ENCODE peak calls at places on chromosome 4, in four cellular contexts. One of them, this sample, is unnamed.

GRCh38 chr4:106816501-106816900 is 219.6 kb downstream of the DKK2 start:
- DNase-seq in breast epithelium: no peak
- DNase-seq in A549: no peak
- DNase-seq in IMR-90: peak; percentile 17
- DNase-seq in this sample: no peak

GRCh38 chr4:122739174-122739573 is 6.7 kb downstream of the BBS12 start:
- DNase-seq in breast epithelium: no peak
- DNase-seq in A549: no peak
- DNase-seq in IMR-90: peak; percentile 88
- DNase-seq in this sample: no peak

GRCh38 chr4:175377203-175377602 is 434.9 kb downstream of the GPM6A start:
- DNase-seq in breast epithelium: no peak
- DNase-seq in A549: no peak
- DNase-seq in IMR-90: no peak
- DNase-seq in this sample: no peak

GRCh38 chr4:52659722-52660261 is 691 bp upstream of the USP46 start:
- DNase-seq in breast epithelium: peak; percentile 26
- DNase-seq in A549: peak; percentile 8
- DNase-seq in IMR-90: no peak
- DNase-seq in this sample: no peak

GRCh38 chr4:151325320-151326246 is at the start of gene SH3D19:
- DNase-seq in breast epithelium: peak; percentile 69
- DNase-seq in A549: peak; percentile 61
- DNase-seq in IMR-90: peak; percentile 19
- DNase-seq in this sample: no peak

GRCh38 chr4:151324449-151325319 is 721 bp downstream of the SH3D19 start:
- DNase-seq in breast epithelium: peak; percentile 42
- DNase-seq in A549: peak; percentile 52
- DNase-seq in IMR-90: peak; percentile 47
- DNase-seq in this sample: no peak

GRCh38 chr4:73599182-73599581 is 21.1 kb downstream of the RASSF6 start:
- DNase-seq in breast epithelium: peak; percentile 42
- DNase-seq in A549: peak; percentile 51
- DNase-seq in IMR-90: peak; percentile 73
- DNase-seq in this sample: no peak

GRCh38 chr4:52837716-52838558 is 24.2 kb upstream of the RASL11B start:
- DNase-seq in breast epithelium: peak; percentile 76
- DNase-seq in A549: no peak
- DNase-seq in IMR-90: peak; percentile 66
- DNase-seq in this sample: no peak

GRCh38 chr4:185810746-185811508 is 1.1 kb downstream of the SORBS2 start:
- DNase-seq in breast epithelium: no peak
- DNase-seq in A549: no peak
- DNase-seq in IMR-90: no peak
- DNase-seq in this sample: no peak

GRCh38 chr4:123352240-123352945 is 44.2 kb upstream of the SPRY1 start:
- DNase-seq in breast epithelium: peak; percentile 41
- DNase-seq in A549: no peak
- DNase-seq in IMR-90: peak; percentile 56
- DNase-seq in this sample: no peak

GRCh38 chr4:108529984-108530901 is 90.1 kb upstream of the RPL34 start:
- DNase-seq in breast epithelium: no peak
- DNase-seq in A549: no peak
- DNase-seq in IMR-90: no peak
- DNase-seq in this sample: no peak

GRCh38 chr4:98150092-98150761 is 7.0 kb upstream of the STPG2 start:
- DNase-seq in breast epithelium: no peak
- DNase-seq in A549: no peak
- DNase-seq in IMR-90: peak; percentile 16
- DNase-seq in this sample: no peak

GRCh38 chr4:53019485-53020382 is 157.6 kb downstream of the RASL11B start:
- DNase-seq in breast epithelium: no peak
- DNase-seq in A549: peak; percentile 18
- DNase-seq in IMR-90: peak; percentile 71
- DNase-seq in this sample: no peak

GRCh38 chr4:147378780-147379179 is 102.1 kb upstream of the EDNRA start:
- DNase-seq in breast epithelium: no peak
- DNase-seq in A549: no peak
- DNase-seq in IMR-90: no peak
- DNase-seq in this sample: no peak

GRCh38 chr4:37648084-37648817 is 37.9 kb downstream of the RELL1 start:
- DNase-seq in breast epithelium: peak; percentile 66
- DNase-seq in A549: peak; percentile 58
- DNase-seq in IMR-90: peak; percentile 96
- DNase-seq in this sample: no peak

GRCh38 chr4:67480810-67481209 is 64.5 kb downstream of the CENPC start:
- DNase-seq in breast epithelium: no peak
- DNase-seq in A549: no peak
- DNase-seq in IMR-90: no peak
- DNase-seq in this sample: no peak

GRCh38 chr4:87716350-87717041 is 66.4 kb downstream of the DMP1 start:
- DNase-seq in breast epithelium: peak; percentile 17
- DNase-seq in A549: no peak
- DNase-seq in IMR-90: no peak
- DNase-seq in this sample: no peak

GRCh38 chr4:158259955-158260575 is 49.8 kb downstream of the TMEM144 start:
- DNase-seq in breast epithelium: no peak
- DNase-seq in A549: no peak
- DNase-seq in IMR-90: peak; percentile 42
- DNase-seq in this sample: no peak

GRCh38 chr4:54677416-54677815 is 19.7 kb downstream of the KIT start:
- DNase-seq in breast epithelium: no peak
- DNase-seq in A549: no peak
- DNase-seq in IMR-90: no peak
- DNase-seq in this sample: no peak

GRCh38 chr4:175290401-175290800 is 372.2 kb downstream of the ADAM29 start:
- DNase-seq in breast epithelium: no peak
- DNase-seq in A549: no peak
- DNase-seq in IMR-90: peak; percentile 64
- DNase-seq in this sample: no peak

GRCh38 chr4:189176002-189176401 is 764.7 kb upstream of the FRG1 start:
- DNase-seq in breast epithelium: no peak
- DNase-seq in A549: no peak
- DNase-seq in IMR-90: no peak
- DNase-seq in this sample: no peak

GRCh38 chr4:23947826-23948225 is 58.0 kb upstream of the PPARGC1A start:
- DNase-seq in breast epithelium: no peak
- DNase-seq in A549: no peak
- DNase-seq in IMR-90: peak; percentile 11
- DNase-seq in this sample: no peak

GRCh38 chr4:40254961-40255721 is 58.3 kb downstream of the RHOH start:
- DNase-seq in breast epithelium: no peak
- DNase-seq in A549: no peak
- DNase-seq in IMR-90: peak; percentile 48
- DNase-seq in this sample: no peak

GRCh38 chr4:127239902-127240575 is 392.7 kb upstream of the INTU start:
- DNase-seq in breast epithelium: no peak
- DNase-seq in A549: no peak
- DNase-seq in IMR-90: no peak
- DNase-seq in this sample: no peak

GRCh38 chr4:74897390-74897789 is 35.5 kb upstream of the PARM1 start:
- DNase-seq in breast epithelium: no peak
- DNase-seq in A549: no peak
- DNase-seq in IMR-90: no peak
- DNase-seq in this sample: no peak

GRCh38 chr4:189021831-189022230 is 882.6 kb downstream of the TRIML1 start:
- DNase-seq in breast epithelium: no peak
- DNase-seq in A549: no peak
- DNase-seq in IMR-90: peak; percentile 67
- DNase-seq in this sample: no peak

GRCh38 chr4:86927843-86928395 is 6.9 kb upstream of the AFF1 start:
- DNase-seq in breast epithelium: no peak
- DNase-seq in A549: peak; percentile 71
- DNase-seq in IMR-90: peak; percentile 99
- DNase-seq in this sample: peak; percentile 94

GRCh38 chr4:98963538-98964433 is 31.7 kb upstream of the METAP1 start:
- DNase-seq in breast epithelium: no peak
- DNase-seq in A549: no peak
- DNase-seq in IMR-90: no peak
- DNase-seq in this sample: no peak

GRCh38 chr4:118824141-118824540 is 11.8 kb downstream of the SEC24D start:
- DNase-seq in breast epithelium: no peak
- DNase-seq in A549: no peak
- DNase-seq in IMR-90: no peak
- DNase-seq in this sample: no peak

GRCh38 chr4:158810487-158811215 is 41.8 kb downstream of the FNIP2 start:
- DNase-seq in breast epithelium: peak; percentile 53
- DNase-seq in A549: no peak
- DNase-seq in IMR-90: peak; percentile 98
- DNase-seq in this sample: no peak

GRCh38 chr4:185773419-185773818 is 38.6 kb downstream of the SORBS2 start:
- DNase-seq in breast epithelium: peak; percentile 38
- DNase-seq in A549: no peak
- DNase-seq in IMR-90: no peak
- DNase-seq in this sample: no peak

GRCh38 chr4:173333658-173334084 is 487 bp downstream of the HMGB2 start:
- DNase-seq in breast epithelium: peak; percentile 29
- DNase-seq in A549: peak; percentile 2
- DNase-seq in IMR-90: peak; percentile 19
- DNase-seq in this sample: no peak

GRCh38 chr4:142264961-142265360 is 581.1 kb downstream of the INPP4B start:
- DNase-seq in breast epithelium: no peak
- DNase-seq in A549: no peak
- DNase-seq in IMR-90: peak; percentile 94
- DNase-seq in this sample: no peak

GRCh38 chr4:142265946-142266345 is 580.2 kb downstream of the INPP4B start:
- DNase-seq in breast epithelium: no peak
- DNase-seq in A549: no peak
- DNase-seq in IMR-90: no peak
- DNase-seq in this sample: no peak

GRCh38 chr4:142265536-142265935 is 580.6 kb downstream of the INPP4B start:
- DNase-seq in breast epithelium: no peak
- DNase-seq in A549: peak; percentile 8
- DNase-seq in IMR-90: peak; percentile 75
- DNase-seq in this sample: no peak

GRCh38 chr4:142267101-142267500 is 579.0 kb downstream of the INPP4B start:
- DNase-seq in breast epithelium: no peak
- DNase-seq in A549: no peak
- DNase-seq in IMR-90: no peak
- DNase-seq in this sample: no peak

DNA sequence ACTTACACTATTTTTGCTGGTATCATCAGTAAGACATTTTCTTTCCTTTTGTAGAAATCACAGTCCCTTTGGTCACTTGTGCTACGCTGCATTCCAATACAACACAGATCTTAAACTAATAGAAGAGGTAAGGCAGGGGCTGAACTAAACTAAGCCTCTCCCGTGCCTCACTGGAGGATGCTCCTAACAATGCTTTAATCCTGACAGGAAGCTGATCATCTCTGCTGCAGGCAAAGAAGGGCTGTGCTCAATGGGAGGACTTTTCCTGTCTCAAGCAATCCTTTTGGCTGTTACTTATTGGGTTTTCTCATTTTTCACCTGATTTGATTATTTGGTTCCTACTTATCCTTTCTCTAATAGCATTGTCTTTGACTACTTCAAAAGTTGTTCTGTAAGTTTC is 583.1 kb downstream of the INPP4B start:
- DNase-seq in breast epithelium: no peak
- DNase-seq in A549: no peak
- DNase-seq in IMR-90: no peak
- DNase-seq in this sample: no peak
- TF ChIP-seq POLR2A in breast epithelium: no peak
- TF ChIP-seq POLR2A in A549: no peak
- TF ChIP-seq POLR2A in IMR-90: no peak
- TF ChIP-seq POLR2A in this sample: no peak

GRCh38 chr4:2937986-2938385 is 25.2 kb downstream of the NOP14 start:
- DNase-seq in breast epithelium: peak; percentile 16
- DNase-seq in A549: no peak
- DNase-seq in IMR-90: no peak
- DNase-seq in this sample: no peak

GRCh38 chr4:2938906-2939305 is 24.3 kb downstream of the NOP14 start:
- DNase-seq in breast epithelium: no peak
- DNase-seq in A549: no peak
- DNase-seq in IMR-90: no peak
- DNase-seq in this sample: peak; percentile 85

GRCh38 chr4:2936773-2937145 is 26.4 kb downstream of the NOP14 start:
- DNase-seq in breast epithelium: peak; percentile 41
- DNase-seq in A549: no peak
- DNase-seq in IMR-90: peak; percentile 58
- DNase-seq in this sample: no peak

GRCh38 chr4:2935762-2936743 is 27.2 kb downstream of the NOP14 start:
- DNase-seq in breast epithelium: peak; percentile 23
- DNase-seq in A549: no peak
- DNase-seq in IMR-90: no peak
- DNase-seq in this sample: no peak

DNA sequence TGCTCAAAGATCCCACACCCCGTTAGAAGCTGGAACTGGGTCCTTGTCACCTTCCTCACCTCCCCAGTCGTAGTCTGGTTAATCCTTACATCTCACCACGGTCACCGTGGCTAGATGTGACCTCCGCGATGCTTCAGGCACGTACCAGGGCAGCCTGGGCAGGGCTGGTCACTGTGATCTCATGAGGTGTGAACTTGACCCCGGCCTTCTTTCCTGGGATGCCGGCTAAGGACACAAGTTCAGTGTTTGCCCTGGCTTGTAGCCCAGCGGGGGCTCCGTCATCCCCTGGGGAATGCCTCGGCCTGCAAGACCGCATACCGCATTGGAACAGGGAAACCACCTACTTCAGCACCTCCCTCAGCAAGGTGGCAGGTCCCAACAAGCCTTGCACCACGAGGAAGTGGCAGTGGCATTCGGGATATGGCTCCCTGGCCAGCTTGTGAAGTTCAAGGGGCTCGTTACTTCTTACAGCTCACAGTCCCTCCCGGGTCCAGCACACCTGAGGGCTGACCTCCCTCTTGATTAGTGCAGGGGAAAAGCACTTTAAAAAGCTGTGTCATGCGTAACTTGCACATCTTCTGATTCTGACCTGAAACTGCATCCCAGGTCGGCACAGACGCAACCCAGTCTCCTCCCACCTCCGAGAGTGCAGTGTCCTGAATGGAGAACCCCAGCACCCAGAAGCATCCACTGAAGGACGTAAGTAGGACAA is 25.9 kb downstream of the NOP14 start:
- DNase-seq in breast epithelium: peak; percentile 90
- DNase-seq in A549: no peak
- DNase-seq in IMR-90: no peak
- DNase-seq in this sample: no peak
- TF ChIP-seq POLR2A in breast epithelium: no peak
- TF ChIP-seq POLR2A in A549: no peak
- TF ChIP-seq POLR2A in IMR-90: no peak
- TF ChIP-seq POLR2A in this sample: no peak

GRCh38 chr4:1167244-1167949 is 5.0 kb downstream of the SPON2 start:
- DNase-seq in breast epithelium: no peak
- DNase-seq in A549: peak; percentile 39
- DNase-seq in IMR-90: peak; percentile 79
- DNase-seq in this sample: no peak
- TF ChIP-seq POLR2A in breast epithelium: no peak
- TF ChIP-seq POLR2A in A549: no peak
- TF ChIP-seq POLR2A in IMR-90: no peak
- TF ChIP-seq POLR2A in this sample: no peak

DNA sequence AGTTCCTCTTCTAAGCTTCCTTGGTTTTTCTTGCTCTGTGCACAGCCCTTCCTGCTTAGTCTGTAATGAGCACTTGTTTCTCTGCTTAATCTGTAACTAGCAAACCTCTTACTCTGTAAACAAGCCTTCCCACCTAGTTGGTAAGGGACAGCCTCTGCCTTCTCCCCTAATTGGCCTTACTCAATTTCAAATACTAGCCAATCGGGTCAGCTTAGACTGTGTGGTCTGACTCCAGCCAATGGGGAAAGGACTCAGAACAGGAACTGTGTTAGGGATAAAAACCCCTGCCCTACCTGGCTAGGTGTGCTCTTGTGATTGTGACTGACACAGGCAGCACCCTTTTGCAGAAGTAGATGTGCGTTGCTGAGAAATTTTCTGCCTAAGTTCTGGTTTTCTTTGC is 136.5 kb upstream of the AADAT start:
- DNase-seq in breast epithelium: no peak
- DNase-seq in A549: no peak
- DNase-seq in IMR-90: no peak
- DNase-seq in this sample: no peak
- TF ChIP-seq POLR2A in breast epithelium: no peak
- TF ChIP-seq POLR2A in A549: no peak
- TF ChIP-seq POLR2A in IMR-90: no peak
- TF ChIP-seq POLR2A in this sample: no peak